ENCODE peak calls at places on chromosomes 12 and 14, in eight cellular contexts. V is naive thymus-derived CD4-positive, alpha-beta T cell; I is CD8-positive, alpha-beta T cell; L is thyroid gland; E is SK-N-SH; P is mammary epithelial cell; B is tibial nerve; Z is mucosa of descending colon. X is an unnamed sample. For H3K9me3 and H3K36me3, the result is how much of the 10 kb centered on the place peaks cover.

GRCh38 chr12:8914716-8915526 is 612 bp downstream of the PHC1 start:
- DNase-seq in V (peak), I (peak), L (peak), E (peak), P (peak), B (peak), Z (peak), X (peak)

GRCh38 chr12:123271182-123271491 is 519 bp downstream of the CDK2AP1 start:
- DNase-seq in V (peak), I (peak), L (peak), E (peak), P (peak), B (peak), Z (peak), X (peak)

GRCh38 chr14:88933203-88933602 is 108.8 kb downstream of the TTC8 start:
- DNase-seq in V (no peak), I (no peak), L (no peak), E (no peak), P (no peak), B (no peak), Z (no peak), X (no peak)

GRCh38 chr14:24408764-24409163 is 10.0 kb downstream of the NYNRIN start:
- DNase-seq in V (no peak), I (no peak), L (no peak), E (no peak), P (no peak), B (no peak), Z (no peak), X (peak)

GRCh38 chr12:108627134-108627920 is 6.4 kb downstream of the SELPLG start:
- DNase-seq in V (no peak), I (no peak), L (no peak), E (no peak), P (no peak), B (no peak), Z (no peak), X (no peak)

GRCh38 chr12:88266851-88267360 is 124.8 kb downstream of the TMTC3 start:
- DNase-seq in V (no peak), I (no peak), L (no peak), E (no peak), P (no peak), B (no peak), Z (no peak), X (no peak)

GRCh38 chr14:101024686-101025085 is 121.2 kb upstream of the RTL1 start:
- DNase-seq in V (no peak), I (no peak), L (no peak), E (no peak), P (no peak), B (no peak), Z (no peak), X (no peak)

GRCh38 chr14:95756751-95757150 is 42.8 kb upstream of the TCL1A start:
- DNase-seq in V (no peak), I (no peak), L (no peak), E (no peak), P (no peak), B (no peak), Z (no peak), X (no peak)

GRCh38 chr14:96094656-96095055 is 55.5 kb downstream of the C14orf132 start:
- DNase-seq in V (no peak), I (no peak), L (no peak), E (no peak), P (no peak), B (no peak), Z (no peak), X (no peak)

GRCh38 chr12:106917503-106917902 is 38.2 kb upstream of the TMEM263 start:
- DNase-seq in V (no peak), I (no peak), L (no peak), E (no peak), P (no peak), B (no peak), Z (no peak), X (no peak)

GRCh38 chr12:95473440-95473946 is 459 bp upstream of the METAP2 start:
- DNase-seq in V (no peak), I (peak), L (peak), E (peak), P (peak), B (peak), Z (peak), X (peak)

GRCh38 chr12:124347805-124348658 is 53.1 kb downstream of the RFLNA start:
- DNase-seq in V (peak), I (no peak), L (no peak), E (peak), P (no peak), B (no peak), Z (peak), X (no peak)

GRCh38 chr12:75289678-75290200 is 40.4 kb downstream of the CAPS2 start:
- DNase-seq in V (peak), I (no peak), L (no peak), E (no peak), P (no peak), B (no peak), Z (peak), X (no peak)

GRCh38 chr12:105382771-105383632 is 52.5 kb downstream of the C12orf75 start:
- DNase-seq in V (peak), I (no peak), L (no peak), E (peak), P (peak), B (peak), Z (peak), X (no peak)

GRCh38 chr14:34137001-34137400 is 186.1 kb upstream of the EGLN3 start:
- DNase-seq in V (no peak), I (no peak), L (peak), E (no peak), P (no peak), B (peak), Z (peak), X (no peak)

GRCh38 chr14:65798216-65798615 is 385.7 kb downstream of the FUT8 start:
- DNase-seq in V (no peak), I (no peak), L (no peak), E (no peak), P (no peak), B (no peak), Z (no peak), X (no peak)

GRCh38 chr14:90839024-90839888 is 23.0 kb upstream of the TTC7B start:
- DNase-seq in V (no peak), I (no peak), L (no peak), E (no peak), P (no peak), B (peak), Z (peak), X (peak)

GRCh38 chr12:81263072-81263471 is 185.2 kb downstream of the ACSS3 start:
- DNase-seq in V (no peak), I (no peak), L (no peak), E (no peak), P (no peak), B (no peak), Z (no peak), X (no peak)

DNA sequence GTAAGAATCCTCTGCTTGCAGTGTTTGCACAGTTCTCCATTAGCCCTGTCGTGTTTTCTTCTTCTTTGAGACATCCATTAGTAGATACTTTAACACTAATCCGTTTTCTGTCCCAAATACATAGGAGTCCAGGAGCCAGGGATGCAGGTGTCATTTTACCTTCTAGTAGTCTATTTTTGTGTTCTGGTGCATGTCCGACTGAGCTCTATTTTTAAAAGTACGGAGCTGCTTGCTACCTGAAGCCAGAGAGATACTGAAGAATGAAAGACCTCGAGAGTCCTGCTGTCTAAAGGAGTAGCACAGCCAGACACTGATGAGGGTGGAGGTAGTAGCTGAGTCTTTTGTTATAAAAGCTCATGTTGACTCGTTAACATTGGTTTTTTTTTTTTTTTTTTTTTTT is 31.7 kb downstream of the PDE3A start:
- DNase-seq in V (no peak), I (no peak), L (no peak), E (no peak), P (no peak), B (no peak), Z (no peak), X (no peak)
- H3K4me3 ChIP-seq in V (no peak), I (no peak), L (no peak), E (no peak), P (no peak), B (no peak), Z (no peak), X (no peak)

GRCh38 chr14:41072776-41073175 is 533.9 kb upstream of the LRFN5 start:
- DNase-seq in V (no peak), I (no peak), L (no peak), E (no peak), P (no peak), B (no peak), Z (no peak), X (no peak)
- H3K9me3 ChIP-seq in V (under half), I (under half), L (under half), E (under half), P (under half), B (under half), Z (under half), X (under half)

GRCh38 chr14:55142466-55142865 is 13.4 kb downstream of the LGALS3 start:
- DNase-seq in V (no peak), I (no peak), L (no peak), E (no peak), P (no peak), B (no peak), Z (no peak), X (no peak)

GRCh38 chr14:55151601-55152000 is 22.5 kb downstream of the LGALS3 start:
- DNase-seq in V (no peak), I (no peak), L (no peak), E (no peak), P (no peak), B (no peak), Z (no peak), X (no peak)

GRCh38 chr14:55152052-55152753 is 23.2 kb downstream of the LGALS3 start:
- DNase-seq in V (no peak), I (no peak), L (no peak), E (no peak), P (no peak), B (no peak), Z (no peak), X (no peak)

GRCh38 chr14:55141812-55142211 is 12.8 kb downstream of the LGALS3 start:
- DNase-seq in V (no peak), I (no peak), L (no peak), E (no peak), P (no peak), B (no peak), Z (no peak), X (no peak)

DNA sequence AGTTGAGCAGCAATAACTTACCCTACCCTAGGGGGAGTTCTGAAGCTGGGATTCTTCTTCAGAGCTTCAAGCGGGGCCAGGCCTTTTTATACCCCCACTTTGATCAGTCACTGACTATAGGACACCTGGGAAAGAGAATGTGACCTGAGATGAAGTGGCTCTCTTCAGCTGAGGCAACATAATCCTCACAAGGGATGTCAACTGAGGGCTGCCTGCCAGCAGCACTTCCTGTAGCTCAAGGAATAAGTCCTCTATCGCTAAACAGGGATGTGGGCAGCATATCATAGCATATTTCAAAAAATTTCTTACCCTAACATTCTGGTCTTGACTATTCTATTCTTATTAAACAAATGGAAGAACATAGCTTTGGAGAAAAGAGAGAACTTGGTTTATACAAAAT is 17.4 kb downstream of the LGALS3 start:
- DNase-seq in V (no peak), I (no peak), L (no peak), E (no peak), P (no peak), B (no peak), Z (no peak), X (no peak)
- H3K36me3 ChIP-seq in V (under half), I (under half), L (under half), E (under half), P (under half), B (under half), Z (under half), X (under half)

GRCh38 chr12:121144416-121144914 is 11.8 kb downstream of the P2RX7 start:
- DNase-seq in V (no peak), I (no peak), L (no peak), E (no peak), P (peak), B (no peak), Z (no peak), X (peak)
- H3K4me3 ChIP-seq in V (no peak), I (no peak), L (no peak), E (no peak), P (no peak), B (no peak), Z (no peak), X (no peak)

GRCh38 chr14:29493849-29494248 is 433.8 kb downstream of the PRKD1 start:
- DNase-seq in V (no peak), I (no peak), L (no peak), E (no peak), P (no peak), B (no peak), Z (no peak), X (no peak)

GRCh38 chr14:29494312-29494711 is 433.3 kb downstream of the PRKD1 start:
- DNase-seq in V (no peak), I (no peak), L (no peak), E (no peak), P (no peak), B (no peak), Z (no peak), X (no peak)

GRCh38 chr14:29486132-29486531 is 441.5 kb downstream of the PRKD1 start:
- DNase-seq in V (no peak), I (no peak), L (no peak), E (no peak), P (no peak), B (no peak), Z (no peak), X (peak)

GRCh38 chr14:29489911-29490310 is 437.7 kb downstream of the PRKD1 start:
- DNase-seq in V (no peak), I (no peak), L (no peak), E (no peak), P (no peak), B (no peak), Z (no peak), X (no peak)
- H3K9me3 ChIP-seq in V (under half), I (under half), L (under half), E (under half), P (under half), B (under half), Z (under half), X (under half)

GRCh38 chr12:113270709-113271009 is 49.4 kb downstream of the TPCN1 start:
- DNase-seq in V (no peak), I (no peak), L (no peak), E (no peak), P (no peak), B (no peak), Z (no peak), X (no peak)

GRCh38 chr12:113268136-113268535 is 46.9 kb downstream of the TPCN1 start:
- DNase-seq in V (no peak), I (no peak), L (no peak), E (no peak), P (no peak), B (no peak), Z (no peak), X (no peak)

GRCh38 chr12:113267621-113268020 is 46.4 kb downstream of the TPCN1 start:
- DNase-seq in V (no peak), I (no peak), L (no peak), E (no peak), P (no peak), B (no peak), Z (peak), X (no peak)

GRCh38 chr12:113268621-113269020 is 47.4 kb downstream of the TPCN1 start:
- DNase-seq in V (no peak), I (no peak), L (no peak), E (no peak), P (no peak), B (no peak), Z (no peak), X (no peak)

GRCh38 chr12:113269257-113269943 is 48.1 kb downstream of the TPCN1 start:
- DNase-seq in V (no peak), I (no peak), L (no peak), E (no peak), P (no peak), B (no peak), Z (no peak), X (no peak)
- H3K36me3 ChIP-seq in V (under half), I (under half), L (half or more), E (under half), P (under half), B (under half), Z (under half), X (under half)

GRCh38 chr14:105479438-105480164 is 5.0 kb downstream of the CRIP2 start:
- DNase-seq in V (peak), I (no peak), L (no peak), E (no peak), P (no peak), B (no peak), Z (no peak), X (no peak)

GRCh38 chr14:105477659-105478623 is 3.3 kb downstream of the CRIP2 start:
- DNase-seq in V (peak), I (peak), L (no peak), E (no peak), P (no peak), B (no peak), Z (peak), X (no peak)

GRCh38 chr14:105480165-105480564 is 5.5 kb downstream of the CRIP2 start:
- DNase-seq in V (no peak), I (no peak), L (no peak), E (no peak), P (no peak), B (no peak), Z (peak), X (no peak)

GRCh38 chr14:105476937-105477658 is 2.5 kb downstream of the CRIP2 start:
- DNase-seq in V (no peak), I (no peak), L (no peak), E (peak), P (no peak), B (no peak), Z (no peak), X (no peak)

GRCh38 chr14:105478624-105479305 is 4.1 kb downstream of the CRIP2 start:
- DNase-seq in V (peak), I (no peak), L (no peak), E (no peak), P (no peak), B (no peak), Z (no peak), X (no peak)
- H3K4me3 ChIP-seq in V (no peak), I (no peak), L (no peak), E (no peak), P (no peak), B (no peak), Z (no peak), X (no peak)

X was measured in MG63.